ENCODE peak calls at places on chromosomes 6 and 20, in five cellular contexts. W is A549, R is HepG2, N is upper lobe of left lung, Z is K562. O is an unnamed sample.

GRCh38 chr20:33555755-33556154 is 65.9 kb downstream of the CBFA2T2 start:
- ATAC-seq in W (no peak), R (no peak), N (no peak), Z (no peak), O (no peak)

GRCh38 chr6:168216139-168216538 is 103.4 kb downstream of the DACT2 start:
- ATAC-seq in W (no peak), R (no peak), N (no peak), Z (no peak), O (no peak)

GRCh38 chr20:49989234-49990065 is 6.7 kb downstream of the SNAI1 start:
- ATAC-seq in W (peak; percentile 35), R (peak; percentile 5), N (peak; percentile 62), Z (peak; percentile 62), O (peak; percentile 74)

GRCh38 chr6:51118754-51119153 is 300.1 kb downstream of the TFAP2B start:
- ATAC-seq in W (no peak), R (no peak), N (no peak), Z (no peak), O (no peak)

GRCh38 chr6:162833776-162834175 is 106.0 kb downstream of the PACRG start:
- ATAC-seq in W (no peak), R (no peak), N (no peak), Z (no peak), O (no peak)

GRCh38 chr6:113248532-113248931 is 608.6 kb upstream of the MARCKS start:
- ATAC-seq in W (no peak), R (no peak), N (no peak), Z (no peak), O (no peak)

GRCh38 chr20:56468317-56469076 is at the start of gene RTF2:
- ATAC-seq in W (peak; percentile 99), R (peak; percentile 99), N (peak; percentile 100), Z (peak; percentile 99), O (peak; percentile 100)

GRCh38 chr6:148532698-148533097 is 190.1 kb downstream of the SASH1 start:
- ATAC-seq in W (no peak), R (no peak), N (no peak), Z (no peak), O (no peak)

GRCh38 chr6:154410619-154411044 is 54.0 kb upstream of the IPCEF1 start:
- ATAC-seq in W (peak; percentile 88), R (no peak), N (peak; percentile 77), Z (no peak), O (peak; percentile 93)

GRCh38 chr6:169169375-169169774 is 84.3 kb downstream of the THBS2 start:
- ATAC-seq in W (no peak), R (no peak), N (no peak), Z (no peak), O (no peak)

GRCh38 chr20:41245086-41245707 is 72.3 kb downstream of the ZHX3 start:
- ATAC-seq in W (no peak), R (peak; percentile 15), N (no peak), Z (no peak), O (no peak)

GRCh38 chr20:41249781-41250281 is 67.7 kb downstream of the ZHX3 start:
- ATAC-seq in W (peak; percentile 80), R (peak; percentile 96), N (peak; percentile 5), Z (peak; percentile 92), O (peak; percentile 46)

GRCh38 chr20:41247523-41248370 is 69.8 kb downstream of the ZHX3 start:
- ATAC-seq in W (no peak), R (no peak), N (no peak), Z (no peak), O (peak; percentile 2)

GRCh38 chr20:41249371-41249770 is 68.2 kb downstream of the ZHX3 start:
- ATAC-seq in W (peak; percentile 76), R (no peak), N (peak; percentile 93), Z (peak; percentile 23), O (peak; percentile 87)

GRCh38 chr20:41248371-41249024 is 69.0 kb downstream of the ZHX3 start:
- ATAC-seq in W (no peak), R (no peak), N (peak; percentile 71), Z (no peak), O (peak; percentile 81)
- TF ChIP-seq EP300 in W (no peak), R (no peak), N (peak; percentile 66), Z (no peak), O (peak; percentile 91)

DNA sequence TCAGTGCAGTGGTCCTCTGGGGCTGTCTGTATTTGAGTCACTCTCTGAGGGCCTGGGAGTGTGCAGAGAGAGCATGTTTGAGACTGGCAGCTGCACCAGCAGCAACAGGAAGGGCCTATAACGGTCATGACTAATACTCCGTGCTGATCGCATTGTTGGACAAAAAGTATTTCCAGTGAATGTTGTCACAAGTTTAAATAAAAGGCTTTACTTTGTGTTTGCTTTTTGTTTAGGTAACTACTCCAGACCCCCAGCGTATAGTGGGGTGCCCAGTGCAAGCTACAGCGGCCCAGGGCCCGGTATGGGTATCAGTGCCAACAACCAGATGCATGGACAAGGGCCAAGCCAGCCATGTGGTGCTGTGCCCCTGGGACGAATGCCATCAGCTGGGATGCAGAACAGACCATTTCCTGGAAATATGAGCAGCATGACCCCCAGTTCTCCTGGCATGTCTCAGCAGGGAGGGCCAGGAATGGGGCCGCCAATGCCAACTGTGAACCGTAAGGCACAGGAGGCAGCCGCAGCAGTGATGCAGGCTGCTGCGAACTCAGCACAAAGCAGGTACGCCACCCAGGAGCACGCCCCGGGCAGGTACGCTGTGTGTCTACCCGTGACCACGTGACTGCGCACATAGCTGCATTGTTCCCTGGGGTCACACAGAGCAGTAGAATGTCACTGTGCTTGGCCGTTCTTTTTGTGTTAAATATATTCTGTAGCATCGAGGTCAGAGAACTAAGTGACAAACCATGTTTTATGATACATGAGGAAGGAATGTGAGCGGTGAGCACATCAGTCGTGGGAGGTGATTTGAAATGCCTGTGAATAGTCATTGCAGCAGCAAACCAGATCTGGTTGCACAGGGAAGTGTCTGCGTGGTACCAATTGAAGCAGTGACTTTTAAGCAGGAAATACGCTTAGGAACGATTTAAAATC is 174.7 kb downstream of the TMEM242 start:
- ATAC-seq in W (peak; percentile 86), R (no peak), N (peak; percentile 50), Z (no peak), O (peak; percentile 66)
- TF ChIP-seq EP300 in W (no peak), R (no peak), N (no peak), Z (no peak), O (no peak)

DNA sequence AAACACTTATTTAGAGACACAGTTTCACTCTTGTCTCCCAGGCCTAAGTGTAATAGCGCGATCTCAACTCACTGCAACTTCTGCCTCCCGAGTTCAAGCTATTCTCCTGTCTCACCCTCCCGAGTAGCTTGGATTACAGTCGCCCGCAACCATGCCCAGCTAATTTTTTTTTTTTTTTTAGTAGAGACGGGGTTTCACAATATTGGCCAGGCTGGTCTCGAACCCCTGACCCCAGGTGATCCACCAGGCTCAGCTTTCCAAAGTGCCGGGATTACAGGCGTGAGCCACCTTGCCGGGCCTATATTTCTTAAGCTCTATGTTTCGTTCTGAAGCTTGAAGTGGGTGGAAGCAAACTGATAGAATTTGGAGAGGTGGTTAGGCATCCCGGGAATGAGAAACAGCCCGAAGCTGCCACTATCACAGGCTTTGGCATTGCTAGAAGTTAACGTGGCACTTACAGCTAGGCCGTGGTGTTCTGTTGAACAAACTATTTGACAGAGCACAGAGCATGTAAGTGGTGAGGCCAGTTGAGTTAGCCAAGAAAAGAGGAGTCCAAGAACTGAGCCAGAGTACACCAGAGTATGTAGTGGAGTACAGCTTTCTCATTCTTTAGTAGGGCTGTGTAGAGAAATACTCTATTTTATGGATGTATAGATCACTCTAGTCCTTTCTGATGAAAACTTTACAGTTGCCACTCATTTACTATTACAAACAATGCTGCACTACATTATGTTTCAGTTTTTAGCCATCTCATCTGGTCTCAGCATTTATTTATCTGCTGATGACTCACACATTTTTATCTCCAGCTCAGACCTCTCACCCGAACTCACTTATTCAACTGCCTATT is 62.0 kb upstream of the HFE start:
- ATAC-seq in W (peak; percentile 34), R (peak; percentile 5), N (no peak), Z (peak; percentile 21), O (peak; percentile 35)
- TF ChIP-seq EP300 in W (no peak), R (no peak), N (no peak), Z (peak; percentile 96), O (no peak)

GRCh38 chr6:52693777-52694176 is 22.9 kb downstream of the TMEM14A start:
- ATAC-seq in W (no peak), R (no peak), N (no peak), Z (no peak), O (no peak)

GRCh38 chr6:52696418-52696817 is 25.5 kb downstream of the TMEM14A start:
- ATAC-seq in W (no peak), R (no peak), N (no peak), Z (peak; percentile 59), O (no peak)

GRCh38 chr6:52694404-52694803 is 23.5 kb downstream of the TMEM14A start:
- ATAC-seq in W (no peak), R (no peak), N (no peak), Z (no peak), O (no peak)

GRCh38 chr6:52697903-52698302 is 27.0 kb downstream of the TMEM14A start:
- ATAC-seq in W (no peak), R (no peak), N (no peak), Z (peak; percentile 76), O (no peak)
- TF ChIP-seq EP300 in W (no peak), R (no peak), N (no peak), Z (no peak), O (no peak)

GRCh38 chr20:51562334-51563140 is 20.0 kb upstream of the NFATC2 start:
- ATAC-seq in W (peak; percentile 76), R (peak; percentile 76), N (peak; percentile 86), Z (peak; percentile 40), O (peak; percentile 84)
- TF ChIP-seq EP300 in W (no peak), R (no peak), N (no peak), Z (no peak), O (no peak)

DNA sequence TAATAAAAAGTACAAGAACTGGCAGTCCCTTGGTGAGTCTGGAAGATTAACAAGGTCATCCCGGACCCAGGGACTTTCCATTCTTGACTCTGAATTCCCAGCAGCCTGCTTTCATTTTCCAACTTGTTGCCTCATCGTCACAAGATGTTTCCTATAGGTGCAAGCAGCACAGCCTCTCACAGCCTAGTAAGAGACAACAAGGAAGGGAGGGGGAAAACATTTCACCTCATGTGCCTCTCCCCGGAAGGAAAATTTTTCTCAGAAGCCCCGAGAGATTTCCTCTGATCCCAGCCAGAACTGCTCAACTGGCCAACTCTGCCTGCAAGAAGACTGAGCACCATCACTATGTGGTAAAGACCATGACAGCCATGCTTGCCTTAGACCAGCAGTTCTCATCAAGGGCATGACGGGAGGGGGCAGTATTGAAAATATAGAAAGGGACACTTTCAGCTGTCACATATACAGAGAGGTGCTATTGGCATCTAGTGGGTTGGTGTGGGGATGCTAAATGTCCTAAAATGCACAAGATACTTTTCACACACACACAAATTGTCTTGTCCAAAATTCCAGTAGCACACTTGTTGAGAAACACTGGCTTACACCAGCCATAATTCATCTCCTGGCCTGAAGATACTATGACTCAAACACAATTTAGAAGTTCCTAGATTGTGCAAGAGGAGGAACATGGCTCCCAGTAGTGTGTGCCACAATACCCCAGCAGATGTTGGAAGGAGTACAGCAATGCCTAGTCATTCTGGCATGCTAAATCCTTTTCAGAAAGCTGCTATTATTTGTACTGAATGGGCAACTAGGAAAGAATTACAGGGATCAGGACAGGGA is 10.8 kb upstream of the WTAP start:
- ATAC-seq in W (peak; percentile 84), R (no peak), N (peak; percentile 96), Z (peak; percentile 68), O (peak; percentile 98)
- TF ChIP-seq EP300 in W (no peak), R (no peak), N (peak; percentile 78), Z (no peak), O (no peak)

O was measured in gastroesophageal sphincter.